ENCODE peak calls at places on chromosomes 2 and 18, in five cellular contexts. One of them, this sample, is unnamed.

GRCh38 chr2:11899264-11899818 is 152.9 kb downstream of the LPIN1 start:
- DNase-seq in fibroblast of the conjunctiva: peak
- DNase-seq in CMK: no peak
- DNase-seq in tibial artery: no peak
- DNase-seq in CD8-positive, alpha-beta T cell: no peak
- DNase-seq in this sample: no peak

GRCh38 chr2:239834143-239834542 is 191.0 kb downstream of the NDUFA10 start:
- DNase-seq in fibroblast of the conjunctiva: no peak
- DNase-seq in CMK: no peak
- DNase-seq in tibial artery: no peak
- DNase-seq in CD8-positive, alpha-beta T cell: no peak
- DNase-seq in this sample: no peak

GRCh38 chr18:63707816-63708215 is 5.1 kb downstream of the SERPINB11 start:
- DNase-seq in fibroblast of the conjunctiva: no peak
- DNase-seq in CMK: no peak
- DNase-seq in tibial artery: no peak
- DNase-seq in CD8-positive, alpha-beta T cell: no peak
- DNase-seq in this sample: no peak

GRCh38 chr18:58556333-58557012 is 72.4 kb downstream of the ALPK2 start:
- DNase-seq in fibroblast of the conjunctiva: no peak
- DNase-seq in CMK: no peak
- DNase-seq in tibial artery: no peak
- DNase-seq in CD8-positive, alpha-beta T cell: no peak
- DNase-seq in this sample: no peak

GRCh38 chr18:6355789-6356589 is 58.7 kb downstream of the L3MBTL4 start:
- DNase-seq in fibroblast of the conjunctiva: no peak
- DNase-seq in CMK: no peak
- DNase-seq in tibial artery: no peak
- DNase-seq in CD8-positive, alpha-beta T cell: no peak
- DNase-seq in this sample: no peak

GRCh38 chr2:203935568-203935967 is 995 bp upstream of the ICOS start:
- DNase-seq in fibroblast of the conjunctiva: no peak
- DNase-seq in CMK: no peak
- DNase-seq in tibial artery: no peak
- DNase-seq in CD8-positive, alpha-beta T cell: no peak
- DNase-seq in this sample: no peak

GRCh38 chr18:36025025-36025424 is 42.3 kb downstream of the RPRD1A start:
- DNase-seq in fibroblast of the conjunctiva: no peak
- DNase-seq in CMK: no peak
- DNase-seq in tibial artery: no peak
- DNase-seq in CD8-positive, alpha-beta T cell: no peak
- DNase-seq in this sample: no peak

GRCh38 chr18:48488388-48488850 is 50.4 kb upstream of the CTIF start:
- DNase-seq in fibroblast of the conjunctiva: peak
- DNase-seq in CMK: no peak
- DNase-seq in tibial artery: peak
- DNase-seq in CD8-positive, alpha-beta T cell: no peak
- DNase-seq in this sample: no peak

GRCh38 chr2:55408946-55409868 is 10.4 kb downstream of the CCDC88A start:
- DNase-seq in fibroblast of the conjunctiva: no peak
- DNase-seq in CMK: peak
- DNase-seq in tibial artery: no peak
- DNase-seq in CD8-positive, alpha-beta T cell: no peak
- DNase-seq in this sample: no peak

GRCh38 chr2:79846878-79847277 is 334.0 kb downstream of the CTNNA2 start:
- DNase-seq in fibroblast of the conjunctiva: no peak
- DNase-seq in CMK: no peak
- DNase-seq in tibial artery: no peak
- DNase-seq in CD8-positive, alpha-beta T cell: no peak
- DNase-seq in this sample: no peak

GRCh38 chr2:204027105-204027504 is 90.5 kb downstream of the ICOS start:
- DNase-seq in fibroblast of the conjunctiva: no peak
- DNase-seq in CMK: no peak
- DNase-seq in tibial artery: no peak
- DNase-seq in CD8-positive, alpha-beta T cell: no peak
- DNase-seq in this sample: peak

GRCh38 chr2:240447934-240448333 is 12.5 kb downstream of the GPC1 start:
- DNase-seq in fibroblast of the conjunctiva: no peak
- DNase-seq in CMK: no peak
- DNase-seq in tibial artery: no peak
- DNase-seq in CD8-positive, alpha-beta T cell: no peak
- DNase-seq in this sample: no peak

GRCh38 chr2:169222665-169223064 is 139.7 kb downstream of the LRP2 start:
- DNase-seq in fibroblast of the conjunctiva: no peak
- DNase-seq in CMK: no peak
- DNase-seq in tibial artery: no peak
- DNase-seq in CD8-positive, alpha-beta T cell: no peak
- DNase-seq in this sample: no peak

GRCh38 chr2:39266139-39266805 is 22.5 kb upstream of the CDKL4 start:
- DNase-seq in fibroblast of the conjunctiva: no peak
- DNase-seq in CMK: no peak
- DNase-seq in tibial artery: no peak
- DNase-seq in CD8-positive, alpha-beta T cell: no peak
- DNase-seq in this sample: no peak

GRCh38 chr2:18701981-18702380 is 112.6 kb upstream of the NT5C1B start:
- DNase-seq in fibroblast of the conjunctiva: peak
- DNase-seq in CMK: no peak
- DNase-seq in tibial artery: no peak
- DNase-seq in CD8-positive, alpha-beta T cell: no peak
- DNase-seq in this sample: no peak

GRCh38 chr2:134682726-134683125 is 36.1 kb downstream of the TMEM163 start:
- DNase-seq in fibroblast of the conjunctiva: no peak
- DNase-seq in CMK: no peak
- DNase-seq in tibial artery: no peak
- DNase-seq in CD8-positive, alpha-beta T cell: no peak
- DNase-seq in this sample: no peak

GRCh38 chr18:33923980-33924379 is 300.7 kb downstream of the NOL4 start:
- DNase-seq in fibroblast of the conjunctiva: no peak
- DNase-seq in CMK: no peak
- DNase-seq in tibial artery: no peak
- DNase-seq in CD8-positive, alpha-beta T cell: no peak
- DNase-seq in this sample: peak

GRCh38 chr18:23871410-23871809 is 143.1 kb upstream of the TTC39C start:
- DNase-seq in fibroblast of the conjunctiva: no peak
- DNase-seq in CMK: no peak
- DNase-seq in tibial artery: no peak
- DNase-seq in CD8-positive, alpha-beta T cell: peak
- DNase-seq in this sample: peak

GRCh38 chr2:16386431-16386830 is 279.2 kb downstream of the CYRIA start:
- DNase-seq in fibroblast of the conjunctiva: no peak
- DNase-seq in CMK: no peak
- DNase-seq in tibial artery: no peak
- DNase-seq in CD8-positive, alpha-beta T cell: no peak
- DNase-seq in this sample: peak

GRCh38 chr18:77062518-77063003 is 70.0 kb downstream of the MBP start:
- DNase-seq in fibroblast of the conjunctiva: no peak
- DNase-seq in CMK: no peak
- DNase-seq in tibial artery: no peak
- DNase-seq in CD8-positive, alpha-beta T cell: peak
- DNase-seq in this sample: no peak

GRCh38 chr2:147355706-147356105 is 489.1 kb upstream of the ACVR2A start:
- DNase-seq in fibroblast of the conjunctiva: no peak
- DNase-seq in CMK: no peak
- DNase-seq in tibial artery: no peak
- DNase-seq in CD8-positive, alpha-beta T cell: no peak
- DNase-seq in this sample: no peak

GRCh38 chr2:28664120-28664842 is 87.3 kb upstream of the PPP1CB start:
- DNase-seq in fibroblast of the conjunctiva: peak
- DNase-seq in CMK: no peak
- DNase-seq in tibial artery: peak
- DNase-seq in CD8-positive, alpha-beta T cell: no peak
- DNase-seq in this sample: no peak

GRCh38 chr2:230850358-230850658 is 14.4 kb upstream of the ITM2C start:
- DNase-seq in fibroblast of the conjunctiva: no peak
- DNase-seq in CMK: no peak
- DNase-seq in tibial artery: no peak
- DNase-seq in CD8-positive, alpha-beta T cell: no peak
- DNase-seq in this sample: no peak

GRCh38 chr2:190379249-190379964 is 28.7 kb upstream of the MFSD6 start:
- DNase-seq in fibroblast of the conjunctiva: peak
- DNase-seq in CMK: no peak
- DNase-seq in tibial artery: no peak
- DNase-seq in CD8-positive, alpha-beta T cell: no peak
- DNase-seq in this sample: no peak

GRCh38 chr2:8656811-8657210 is 25.0 kb upstream of the ID2 start:
- DNase-seq in fibroblast of the conjunctiva: no peak
- DNase-seq in CMK: no peak
- DNase-seq in tibial artery: no peak
- DNase-seq in CD8-positive, alpha-beta T cell: no peak
- DNase-seq in this sample: no peak

GRCh38 chr2:197356136-197356535 is 45.6 kb upstream of the ANKRD44 start:
- DNase-seq in fibroblast of the conjunctiva: no peak
- DNase-seq in CMK: no peak
- DNase-seq in tibial artery: no peak
- DNase-seq in CD8-positive, alpha-beta T cell: no peak
- DNase-seq in this sample: no peak

GRCh38 chr2:188068093-188068492 is 223.6 kb upstream of the GULP1 start:
- DNase-seq in fibroblast of the conjunctiva: no peak
- DNase-seq in CMK: no peak
- DNase-seq in tibial artery: no peak
- DNase-seq in CD8-positive, alpha-beta T cell: no peak
- DNase-seq in this sample: no peak

GRCh38 chr2:11097038-11097720 is 58.1 kb upstream of the SLC66A3 start:
- DNase-seq in fibroblast of the conjunctiva: no peak
- DNase-seq in CMK: no peak
- DNase-seq in tibial artery: no peak
- DNase-seq in CD8-positive, alpha-beta T cell: no peak
- DNase-seq in this sample: no peak

GRCh38 chr18:8559612-8560011 is 49.6 kb upstream of the RAB12 start:
- DNase-seq in fibroblast of the conjunctiva: no peak
- DNase-seq in CMK: no peak
- DNase-seq in tibial artery: no peak
- DNase-seq in CD8-positive, alpha-beta T cell: no peak
- DNase-seq in this sample: no peak

GRCh38 chr2:18900691-18901113 is 311.3 kb upstream of the NT5C1B start:
- DNase-seq in fibroblast of the conjunctiva: peak
- DNase-seq in CMK: no peak
- DNase-seq in tibial artery: peak
- DNase-seq in CD8-positive, alpha-beta T cell: no peak
- DNase-seq in this sample: no peak

GRCh38 chr18:35005963-35006577 is 35.1 kb upstream of the MAPRE2 start:
- DNase-seq in fibroblast of the conjunctiva: peak
- DNase-seq in CMK: no peak
- DNase-seq in tibial artery: no peak
- DNase-seq in CD8-positive, alpha-beta T cell: no peak
- DNase-seq in this sample: peak

GRCh38 chr2:234496442-234496834 is 443 bp downstream of the ARL4C start:
- DNase-seq in fibroblast of the conjunctiva: no peak
- DNase-seq in CMK: no peak
- DNase-seq in tibial artery: no peak
- DNase-seq in CD8-positive, alpha-beta T cell: peak
- DNase-seq in this sample: no peak

GRCh38 chr2:19021721-19022120 is 336.7 kb downstream of the OSR1 start:
- DNase-seq in fibroblast of the conjunctiva: peak
- DNase-seq in CMK: no peak
- DNase-seq in tibial artery: no peak
- DNase-seq in CD8-positive, alpha-beta T cell: no peak
- DNase-seq in this sample: no peak

GRCh38 chr2:44087037-44087713 is 81.5 kb upstream of the PPM1B start:
- DNase-seq in fibroblast of the conjunctiva: peak
- DNase-seq in CMK: peak
- DNase-seq in tibial artery: peak
- DNase-seq in CD8-positive, alpha-beta T cell: peak
- DNase-seq in this sample: peak

GRCh38 chr2:170512271-170512670 is 202.9 kb upstream of the SP5 start:
- DNase-seq in fibroblast of the conjunctiva: no peak
- DNase-seq in CMK: no peak
- DNase-seq in tibial artery: no peak
- DNase-seq in CD8-positive, alpha-beta T cell: no peak
- DNase-seq in this sample: no peak